ENCODE peak calls at places on chromosome 15, in seven cellular contexts. One of them, this sample, is unnamed.

GRCh38 chr15:88835646-88836045 is 32.4 kb downstream of the ACAN start:
- DNase-seq in A172: peak
- DNase-seq in OCI-LY7: no peak
- DNase-seq in NB4: no peak
- DNase-seq in H9: no peak
- DNase-seq in tibial artery: no peak
- DNase-seq in psoas muscle: no peak
- DNase-seq in this sample: no peak

GRCh38 chr15:57436166-57436565 is 59.9 kb downstream of the CGNL1 start:
- DNase-seq in A172: no peak
- DNase-seq in OCI-LY7: no peak
- DNase-seq in NB4: no peak
- DNase-seq in H9: no peak
- DNase-seq in tibial artery: no peak
- DNase-seq in psoas muscle: no peak
- DNase-seq in this sample: no peak

GRCh38 chr15:70272565-70273355 is 175.0 kb upstream of the TLE3 start:
- DNase-seq in A172: no peak
- DNase-seq in OCI-LY7: no peak
- DNase-seq in NB4: no peak
- DNase-seq in H9: no peak
- DNase-seq in tibial artery: peak
- DNase-seq in psoas muscle: no peak
- DNase-seq in this sample: no peak

GRCh38 chr15:64305261-64305660 is 50.7 kb downstream of the CSNK1G1 start:
- DNase-seq in A172: no peak
- DNase-seq in OCI-LY7: no peak
- DNase-seq in NB4: no peak
- DNase-seq in H9: no peak
- DNase-seq in tibial artery: no peak
- DNase-seq in psoas muscle: no peak
- DNase-seq in this sample: no peak

GRCh38 chr15:84684092-84684491 is 26.1 kb upstream of the NMB start:
- DNase-seq in A172: peak
- DNase-seq in OCI-LY7: no peak
- DNase-seq in NB4: peak
- DNase-seq in H9: no peak
- DNase-seq in tibial artery: no peak
- DNase-seq in psoas muscle: no peak
- DNase-seq in this sample: no peak

GRCh38 chr15:50181983-50182232 is at the start of gene SLC27A2:
- DNase-seq in A172: no peak
- DNase-seq in OCI-LY7: no peak
- DNase-seq in NB4: no peak
- DNase-seq in H9: peak
- DNase-seq in tibial artery: no peak
- DNase-seq in psoas muscle: peak
- DNase-seq in this sample: peak

GRCh38 chr15:28975766-28976179 is 90.0 kb downstream of the APBA2 start:
- DNase-seq in A172: peak
- DNase-seq in OCI-LY7: peak
- DNase-seq in NB4: peak
- DNase-seq in H9: peak
- DNase-seq in tibial artery: no peak
- DNase-seq in psoas muscle: no peak
- DNase-seq in this sample: peak

GRCh38 chr15:58793862-58794261 is 22.8 kb downstream of the MINDY2 start:
- DNase-seq in A172: no peak
- DNase-seq in OCI-LY7: no peak
- DNase-seq in NB4: no peak
- DNase-seq in H9: no peak
- DNase-seq in tibial artery: no peak
- DNase-seq in psoas muscle: no peak
- DNase-seq in this sample: peak

GRCh38 chr15:59473226-59473625 is 35.2 kb downstream of the FAM81A start:
- DNase-seq in A172: no peak
- DNase-seq in OCI-LY7: no peak
- DNase-seq in NB4: no peak
- DNase-seq in H9: no peak
- DNase-seq in tibial artery: no peak
- DNase-seq in psoas muscle: no peak
- DNase-seq in this sample: no peak

GRCh38 chr15:37057831-37058230 is 42.5 kb downstream of the MEIS2 start:
- DNase-seq in A172: no peak
- DNase-seq in OCI-LY7: no peak
- DNase-seq in NB4: no peak
- DNase-seq in H9: no peak
- DNase-seq in tibial artery: no peak
- DNase-seq in psoas muscle: no peak
- DNase-seq in this sample: no peak

GRCh38 chr15:76174654-76175053 is 114.9 kb downstream of the TMEM266 start:
- DNase-seq in A172: no peak
- DNase-seq in OCI-LY7: no peak
- DNase-seq in NB4: no peak
- DNase-seq in H9: no peak
- DNase-seq in tibial artery: no peak
- DNase-seq in psoas muscle: no peak
- DNase-seq in this sample: no peak